ENCODE peak calls at places on chromosomes 11 and 22, in seven cellular contexts. R is body of pancreas; Z is iPS DF 6.9; B is prostate gland; A is CD4-positive, alpha-beta T cell; U is CD8-positive, alpha-beta memory T cell; S is ovary. P is an unnamed sample.

GRCh38 chr22:45793161-45793560 is 121.5 kb downstream of the ATXN10 start:
- DNase-seq in A (no peak), R (no peak), Z (no peak), B (no peak), U (no peak), S (no peak), P (no peak)

GRCh38 chr11:48106166-48106565 is 110.4 kb upstream of the OR4B1 start:
- DNase-seq in U (no peak), R (no peak), Z (no peak), B (no peak), A (no peak), S (no peak), P (no peak)

GRCh38 chr22:44462246-44463015 is 35.6 kb downstream of the RTL6 start:
- DNase-seq in U (no peak), S (no peak), Z (no peak), A (peak; percentile 14), R (no peak), B (no peak), P (no peak)

GRCh38 chr11:70176940-70177689 is 26.0 kb upstream of the FADD start:
- DNase-seq in A (peak; percentile 55), Z (peak; percentile 48), U (peak; percentile 34), R (peak; percentile 39), B (no peak), S (no peak), P (no peak)

GRCh38 chr11:61912530-61912898 is 4.9 kb downstream of the RAB3IL1 start:
- DNase-seq in Z (no peak), U (no peak), R (no peak), S (peak; percentile 19), B (no peak), A (no peak), P (peak; percentile 4)

GRCh38 chr11:11966354-11966741 is 42.1 kb downstream of the DKK3 start:
- DNase-seq in S (no peak), B (peak; percentile 1), U (no peak), Z (no peak), A (no peak), R (no peak), P (no peak)

GRCh38 chr11:48134221-48134922 is 82.2 kb upstream of the OR4B1 start:
- DNase-seq in Z (no peak), A (no peak), B (no peak), U (no peak), R (no peak), S (no peak), P (no peak)

GRCh38 chr22:39236321-39237275 is 8.2 kb downstream of the PDGFB start:
- DNase-seq in Z (no peak), A (no peak), B (peak; percentile 26), R (peak; percentile 56), S (no peak), U (peak; percentile 63), P (peak; percentile 60)

GRCh38 chr11:35237345-35237744 is 98.4 kb downstream of the CD44 start:
- DNase-seq in U (no peak), B (no peak), Z (no peak), A (no peak), R (no peak), S (no peak), P (peak; percentile 65)

GRCh38 chr11:67495234-67496005 is 9.7 kb downstream of the PITPNM1 start:
- DNase-seq in U (no peak), R (no peak), S (no peak), A (no peak), B (no peak), Z (no peak), P (no peak)

GRCh38 chr11:32340181-32340580 is 95.2 kb downstream of the WT1 start:
- DNase-seq in A (no peak), U (no peak), Z (no peak), S (no peak), R (no peak), B (no peak), P (no peak)

GRCh38 chr22:40024201-40025061 is 29.7 kb downstream of the FAM83F start:
- DNase-seq in A (peak; percentile 69), B (peak; percentile 69), R (peak; percentile 75), S (peak; percentile 43), U (peak; percentile 50), Z (no peak), P (peak; percentile 73)

GRCh38 chr11:96159968-96160367 is 183.0 kb downstream of the MAML2 start:
- DNase-seq in U (no peak), B (no peak), R (no peak), A (no peak), Z (no peak), S (no peak), P (no peak)

GRCh38 chr11:12494699-12495098 is 117.3 kb downstream of the PARVA start:
- DNase-seq in Z (no peak), R (no peak), S (no peak), U (no peak), B (no peak), A (no peak), P (no peak)

GRCh38 chr11:10597877-10598341 is 29.4 kb upstream of the LYVE1 start:
- DNase-seq in S (no peak), B (no peak), A (no peak), R (no peak), Z (no peak), U (no peak), P (no peak)

GRCh38 chr11:117181586-117182550 is 3.3 kb downstream of the SIDT2 start:
- DNase-seq in A (peak; percentile 21), S (no peak), R (no peak), U (no peak), B (peak; percentile 3), Z (no peak), P (peak; percentile 1)

GRCh38 chr11:45374632-45375031 is 88.5 kb upstream of the SYT13 start:
- DNase-seq in B (no peak), R (no peak), A (no peak), S (no peak), Z (no peak), U (peak; percentile 37), P (no peak)

GRCh38 chr11:74726547-74727182 is 4.6 kb downstream of the CHRDL2 start:
- DNase-seq in A (peak; percentile 55), U (peak; percentile 34), B (peak; percentile 68), R (peak; percentile 89), S (peak; percentile 84), Z (no peak), P (peak; percentile 77)

GRCh38 chr11:17720796-17721171 is 1.4 kb downstream of the MYOD1 start:
- DNase-seq in B (no peak), R (no peak), S (no peak), U (no peak), A (no peak), Z (no peak), P (no peak)

GRCh38 chr11:72007587-72007986 is 8.9 kb downstream of the IL18BP start:
- DNase-seq in R (no peak), U (no peak), Z (no peak), A (no peak), S (no peak), B (no peak), P (no peak)

GRCh38 chr11:9138612-9139579 is 47.5 kb upstream of the SCUBE2 start:
- DNase-seq in R (peak; percentile 74), B (peak; percentile 72), Z (no peak), S (peak; percentile 49), U (no peak), A (no peak), P (no peak)

GRCh38 chr11:92528051-92528450 is 303.4 kb downstream of the FAT3 start:
- DNase-seq in U (no peak), B (peak; percentile 33), Z (no peak), A (no peak), R (no peak), S (no peak), P (no peak)

GRCh38 chr11:128692750-128693578 is 908 bp upstream of the FLI1 start:
- DNase-seq in R (no peak), A (no peak), S (no peak), U (peak; percentile 36), B (no peak), Z (no peak), P (peak; percentile 26)

GRCh38 chr11:122195790-122196189 is 79.8 kb upstream of the BLID start:
- DNase-seq in R (no peak), S (no peak), U (no peak), Z (no peak), B (no peak), A (no peak), P (no peak)
- H3K27ac ChIP-seq in R (no peak overlapping the region), S (no peak overlapping the region), U (no peak overlapping the region), Z (no peak overlapping the region), B (no peak overlapping the region), A (no peak overlapping the region), P (no peak overlapping the region)

GRCh38 chr22:18024276-18024939 is at the start of gene MICAL3:
- DNase-seq in A (peak; percentile 63), S (peak; percentile 59), R (peak; percentile 79), B (peak; percentile 57), U (peak; percentile 56), Z (no peak), P (peak; percentile 69)

GRCh38 chr22:18021431-18021830 is 2.9 kb downstream of the MICAL3 start:
- DNase-seq in B (no peak), A (no peak), S (no peak), Z (no peak), R (no peak), U (no peak), P (no peak)

GRCh38 chr22:18024956-18025720 is 777 bp upstream of the MICAL3 start:
- DNase-seq in U (no peak), A (no peak), R (no peak), Z (no peak), B (no peak), S (no peak), P (no peak)

GRCh38 chr22:18023509-18024275 is 669 bp downstream of the MICAL3 start:
- DNase-seq in B (peak; percentile 84), Z (no peak), U (peak; percentile 9), S (peak; percentile 78), R (peak; percentile 87), A (peak; percentile 35), P (peak; percentile 78)

GRCh38 chr22:18022851-18023250 is 1.5 kb downstream of the MICAL3 start:
- DNase-seq in Z (no peak), S (no peak), R (no peak), B (no peak), U (no peak), A (no peak), P (no peak)
- H3K27ac ChIP-seq in Z (no peak overlapping the region), S (no peak overlapping the region), R (no peak overlapping the region), B (peak overlapping the region; percentile 76), U (no peak overlapping the region), A (no peak overlapping the region), P (no peak overlapping the region)

DNA sequence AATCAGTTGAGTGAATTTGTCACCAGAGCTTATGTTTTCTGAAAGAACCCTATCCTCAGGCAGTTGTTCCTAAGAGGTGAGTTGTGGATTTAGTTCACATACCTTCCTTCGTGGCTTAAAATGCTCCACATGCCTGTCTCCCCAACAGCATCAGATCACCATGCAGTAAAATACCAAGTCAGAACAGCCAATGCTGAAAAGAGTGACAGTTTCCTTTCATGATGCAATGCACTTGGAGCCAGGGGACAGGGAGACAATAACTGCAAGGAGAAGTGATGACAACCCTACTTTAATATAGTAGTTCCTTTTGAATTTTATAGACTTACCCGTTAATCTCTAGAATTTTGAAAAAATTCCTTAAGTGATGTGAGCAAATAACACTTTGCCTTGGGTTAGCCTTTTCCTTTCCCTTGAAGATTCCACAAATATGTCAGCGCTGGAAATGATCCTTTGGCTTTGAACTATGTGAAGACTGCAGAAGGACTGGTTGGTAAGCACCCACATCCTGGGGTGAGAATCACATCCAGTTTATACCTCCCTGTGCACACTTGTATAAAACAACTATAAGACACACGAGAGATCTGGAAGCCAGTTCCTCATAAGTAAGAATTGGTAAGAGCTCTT is 71.2 kb downstream of the PIWIL4 start:
- DNase-seq in R (no peak), B (no peak), A (no peak), Z (no peak), S (no peak), U (no peak), P (no peak)
- H3K27ac ChIP-seq in R (no peak overlapping the region), B (peak overlapping the region; percentile 58), A (no peak overlapping the region), Z (no peak overlapping the region), S (no peak overlapping the region), U (no peak overlapping the region), P (no peak overlapping the region)

GRCh38 chr22:32958021-32958420 is 100.2 kb downstream of the SYN3 start:
- DNase-seq in U (no peak), R (no peak), Z (no peak), B (no peak), S (no peak), A (no peak), P (no peak)
- H3K27ac ChIP-seq in U (no peak overlapping the region), R (no peak overlapping the region), Z (no peak overlapping the region), B (no peak overlapping the region), S (no peak overlapping the region), A (no peak overlapping the region), P (no peak overlapping the region)

P was measured in thyroid gland.